ENCODE peak calls at places on chromosome 19, in six cellular contexts. P is HCT116, I is hepatocyte, S is fibroblast of lung, D is K562, G is neuronal stem cell. W is an unnamed sample.

GRCh38 chr19:35154535-35155406 is at the start of gene FXYD5:
- DNase-seq in P (no peak), D (peak; percentile 88), S (peak; percentile 81), I (peak; percentile 86), G (no peak), W (peak; percentile 96)

GRCh38 chr19:7326105-7326877 is 22.4 kb upstream of the ARHGEF18 start:
- DNase-seq in I (peak; percentile 30), S (no peak), G (no peak), P (peak; percentile 39), D (peak; percentile 74), W (peak; percentile 35)

GRCh38 chr19:34828156-34828555 is 55.1 kb upstream of the ZNF599 start:
- DNase-seq in P (no peak), S (no peak), I (no peak), D (no peak), G (no peak), W (no peak)

GRCh38 chr19:48135411-48135810 is 24.8 kb upstream of the PLA2G4C start:
- DNase-seq in P (no peak), S (no peak), D (peak; percentile 27), I (peak; percentile 23), G (no peak), W (peak; percentile 14)

GRCh38 chr19:53647792-53648191 is 16.0 kb downstream of the DPRX start:
- DNase-seq in G (no peak), S (no peak), P (no peak), I (no peak), D (no peak), W (no peak)

GRCh38 chr19:51108805-51109146 is 567 bp upstream of the CTU1 start:
- DNase-seq in P (no peak), S (no peak), I (no peak), G (no peak), D (no peak), W (no peak)

GRCh38 chr19:50315773-50316448 is 13.3 kb downstream of the KCNC3 start:
- DNase-seq in D (peak; percentile 61), I (no peak), G (no peak), S (no peak), P (no peak), W (peak; percentile 32)

GRCh38 chr19:37986048-37986750 is 79.2 kb downstream of the SIPA1L3 start:
- DNase-seq in D (no peak), G (no peak), I (no peak), P (no peak), S (no peak), W (no peak)

GRCh38 chr19:45676851-45677263 is 8.8 kb downstream of the GIPR start:
- DNase-seq in S (no peak), I (peak; percentile 49), G (no peak), P (no peak), D (no peak), W (no peak)

DNA sequence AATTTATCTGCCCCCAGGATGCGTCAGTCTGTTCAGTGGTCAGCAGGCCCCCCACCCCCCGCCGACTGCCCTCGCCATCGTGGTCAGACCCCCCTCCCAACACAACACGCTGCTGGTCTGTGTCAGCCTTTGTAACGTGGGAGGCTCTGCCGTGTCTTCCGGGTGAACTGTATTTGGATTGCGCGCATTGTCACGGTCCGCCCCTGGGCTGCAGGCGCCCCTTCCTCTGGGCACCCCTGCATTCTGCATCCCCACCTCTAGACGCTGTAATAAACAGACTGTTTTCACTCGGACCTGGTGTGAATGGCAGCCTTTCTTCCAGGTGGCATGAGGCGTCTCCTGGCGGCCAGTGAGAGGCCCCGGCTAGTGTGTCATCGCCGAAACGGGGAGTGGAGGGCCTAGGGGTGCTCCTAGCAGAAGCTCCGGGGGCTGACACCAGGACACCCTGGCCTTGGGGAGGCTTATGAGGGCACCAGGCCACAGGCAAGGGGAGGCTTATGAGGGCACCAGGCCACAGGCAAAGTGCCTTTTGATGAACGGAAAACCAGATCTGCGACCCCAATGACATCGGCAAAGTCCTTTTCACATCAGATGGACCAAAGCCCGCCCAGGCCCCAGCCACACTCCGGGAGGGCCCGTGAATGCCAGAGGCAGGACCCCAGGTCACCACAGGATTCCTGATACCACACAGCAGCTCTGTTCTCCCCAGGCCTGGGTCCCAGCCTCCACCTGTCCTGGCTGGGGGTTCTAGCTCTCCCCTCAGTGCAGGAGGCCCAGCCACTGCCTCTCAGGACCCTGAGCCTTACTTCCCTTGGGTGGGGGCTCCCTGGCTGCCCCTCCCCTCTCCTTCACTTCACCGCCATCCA is 3.6 kb downstream of the PLEKHJ1 start:
- DNase-seq in S (no peak), G (no peak), P (no peak), D (no peak), I (no peak), W (no peak)
- H3K36me3 ChIP-seq in S (peaks cover 35% of the 10 kb centered on the region), G (peaks cover 68% of the 10 kb centered on the region), P (peaks cover 20% of the 10 kb centered on the region), D (peaks cover 67% of the 10 kb centered on the region), I (no peaks in the 10 kb centered on the region), W (no peaks in the 10 kb centered on the region)

DNA sequence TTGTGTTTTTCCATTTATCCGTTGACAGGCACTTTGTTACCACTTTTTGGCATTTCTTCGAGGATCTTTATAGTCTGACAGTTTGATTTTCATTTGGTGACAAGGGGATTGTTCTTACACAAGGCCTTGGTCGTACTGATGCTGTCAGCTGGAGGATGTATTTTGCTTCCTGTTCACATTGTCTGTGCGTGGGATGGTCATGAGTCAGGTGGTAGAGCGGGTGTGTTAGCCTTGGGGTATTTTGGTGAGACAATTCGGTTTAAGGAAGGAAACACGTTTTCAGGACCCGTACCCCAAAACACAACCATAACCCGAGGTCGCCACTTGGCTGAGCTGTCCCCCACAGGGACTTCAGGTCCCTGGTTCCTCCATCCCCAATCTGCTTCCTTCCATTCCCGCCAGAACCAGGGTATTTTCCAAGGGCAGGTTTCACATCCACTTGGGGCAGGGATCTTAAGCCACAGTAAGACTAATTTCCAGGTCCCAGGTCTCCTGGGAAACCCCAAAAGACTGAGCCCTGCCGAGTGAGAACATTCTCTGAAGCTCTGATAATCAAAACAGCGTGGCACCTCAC is 15.0 kb downstream of the MYO9B start:
- DNase-seq in P (no peak), D (no peak), I (no peak), G (no peak), S (peak; percentile 73), W (peak; percentile 29)
- H3K4me3 ChIP-seq in P (no peak overlapping the region), D (no peak overlapping the region), I (no peak overlapping the region), G (no peak overlapping the region), S (no peak overlapping the region), W (no peak overlapping the region)

GRCh38 chr19:4968462-4969291 is at the start of gene KDM4B:
- DNase-seq in I (peak; percentile 100), D (peak; percentile 98), P (peak; percentile 98), G (peak; percentile 100), S (peak; percentile 99), W (peak; percentile 100)

GRCh38 chr19:4969292-4969771 is 419 bp downstream of the KDM4B start:
- DNase-seq in D (no peak), S (no peak), G (no peak), P (no peak), I (no peak), W (no peak)

GRCh38 chr19:4971424-4971793 is 2.5 kb downstream of the KDM4B start:
- DNase-seq in G (no peak), I (no peak), P (no peak), S (no peak), D (peak; percentile 66), W (peak; percentile 55)

GRCh38 chr19:4970558-4971423 is 1.9 kb downstream of the KDM4B start:
- DNase-seq in I (no peak), S (no peak), G (peak; percentile 21), D (peak; percentile 56), P (no peak), W (peak; percentile 56)

DNA sequence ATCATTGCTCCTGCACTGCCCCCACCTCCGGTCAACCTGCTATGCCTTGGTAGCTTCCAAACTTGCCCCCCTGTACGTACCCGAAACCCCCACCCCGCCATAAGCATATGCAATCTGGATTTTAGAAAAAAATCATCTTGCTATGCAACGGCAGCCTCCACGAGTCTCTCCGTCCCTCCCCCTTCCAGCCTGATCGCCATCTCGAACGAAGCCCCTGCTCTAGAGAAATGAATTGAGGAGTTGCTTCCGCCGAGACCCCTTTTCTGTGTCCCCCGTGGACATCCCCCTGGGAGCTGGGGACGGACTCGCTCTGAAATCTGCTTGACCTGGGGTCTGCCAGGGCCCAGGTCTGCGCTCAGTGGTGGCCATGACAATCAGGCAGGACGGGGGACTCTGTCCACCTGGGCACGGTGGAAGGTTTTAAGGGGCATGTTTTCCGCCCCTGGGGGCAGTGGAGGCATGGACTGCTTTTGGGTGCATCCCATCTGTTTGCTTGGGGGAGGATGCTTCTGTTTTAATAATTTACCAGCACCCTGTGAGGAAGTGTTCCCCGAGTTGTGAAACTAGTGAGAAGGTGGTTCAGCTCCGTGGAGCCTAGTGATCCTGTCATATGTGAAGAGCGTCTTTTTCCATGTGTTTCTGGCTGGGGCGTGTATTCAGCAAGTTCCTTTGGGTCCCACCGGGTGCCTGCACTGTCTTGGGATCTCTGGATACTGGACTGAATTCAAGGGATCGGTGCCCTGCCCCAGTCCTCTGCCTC is 1.0 kb downstream of the KDM4B start:
- DNase-seq in G (peak; percentile 21), I (no peak), P (no peak), D (no peak), S (peak; percentile 23), W (peak; percentile 73)
- H3K4me2 ChIP-seq in G (peak overlapping the region; percentile 83), I (peak overlapping the region; percentile 100), P (peak overlapping the region; percentile 98), D (peak overlapping the region; percentile 89), S (peak overlapping the region; percentile 97), W (peak overlapping the region; percentile 99)

DNA sequence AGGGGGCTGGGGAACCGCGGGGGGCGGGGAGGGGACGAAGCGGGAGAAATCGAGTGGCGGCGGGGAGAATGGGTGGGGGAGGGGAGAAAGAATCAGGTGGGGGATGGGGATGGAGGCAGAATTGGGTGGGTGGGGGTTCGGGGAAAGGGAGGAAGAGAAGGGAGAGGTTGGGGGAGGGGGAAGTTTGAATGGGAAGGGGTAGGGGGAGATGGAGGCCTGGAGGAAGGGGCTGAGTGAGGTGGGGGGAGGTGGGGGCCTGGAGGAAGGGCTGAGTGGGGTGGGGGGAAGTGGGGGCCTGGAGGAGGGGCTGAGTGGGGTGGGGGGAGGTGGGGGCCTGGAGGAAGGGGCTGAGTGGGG is 391 bp upstream of the ADAMTS10 start:
- DNase-seq in G (no peak), S (no peak), P (no peak), I (peak; percentile 44), D (no peak), W (no peak)
- H3K36me3 ChIP-seq in G (no peaks in the 10 kb centered on the region), S (no peaks in the 10 kb centered on the region), P (no peaks in the 10 kb centered on the region), I (no peaks in the 10 kb centered on the region), D (no peaks in the 10 kb centered on the region), W (no peaks in the 10 kb centered on the region)

GRCh38 chr19:2230807-2231533 is 5.2 kb downstream of the PLEKHJ1 start:
- DNase-seq in S (no peak), P (no peak), D (no peak), G (no peak), I (no peak), W (no peak)

GRCh38 chr19:2228157-2229030 is 7.7 kb downstream of the PLEKHJ1 start:
- DNase-seq in P (no peak), I (no peak), S (no peak), G (no peak), D (no peak), W (no peak)

GRCh38 chr19:2230029-2230531 is 6.0 kb downstream of the PLEKHJ1 start:
- DNase-seq in S (no peak), D (no peak), P (no peak), I (no peak), G (no peak), W (no peak)

GRCh38 chr19:2227415-2228156 is 8.5 kb downstream of the PLEKHJ1 start:
- DNase-seq in S (no peak), P (no peak), I (no peak), G (no peak), D (no peak), W (no peak)

GRCh38 chr19:2229103-2230028 is 6.8 kb downstream of the PLEKHJ1 start:
- DNase-seq in G (no peak), P (no peak), D (no peak), S (no peak), I (no peak), W (no peak)
- H3K4me3 ChIP-seq in G (no peak overlapping the region), P (no peak overlapping the region), D (no peak overlapping the region), S (no peak overlapping the region), I (no peak overlapping the region), W (no peak overlapping the region)

W was measured in GM23248.